ENCODE peak calls at places on chromosome 1, in four cellular contexts. S is NCI-H1092 treated with DMSO at 0.1 percent for 48 hours, K is NCI-H345, J is mesothelial cell of epicardium. L is an unnamed sample.

GRCh38 chr1:33374336-33375105 is 53.6 kb upstream of the A3GALT2 start:
- DNase-seq in S (no peak), K (no peak), J (no peak), L (no peak)

GRCh38 chr1:66182551-66183178 is 351.3 kb upstream of the SGIP1 start:
- DNase-seq in S (no peak), K (peak), J (peak), L (peak)

GRCh38 chr1:51345300-51345687 is 14.9 kb upstream of the TTC39A start:
- DNase-seq in S (no peak), K (no peak), J (no peak), L (no peak)

GRCh38 chr1:83931658-83932253 is 67.2 kb downstream of the TTLL7 start:
- DNase-seq in S (peak), K (peak), J (no peak), L (peak)

GRCh38 chr1:64320470-64320869 is 117.0 kb downstream of the UBE2U start:
- DNase-seq in S (no peak), K (no peak), J (no peak), L (no peak)

GRCh38 chr1:14522331-14523241 is 75.9 kb upstream of the KAZN start:
- DNase-seq in S (no peak), K (no peak), J (no peak), L (peak)

GRCh38 chr1:185038813-185039399 is 6.5 kb upstream of the RNF2 start:
- DNase-seq in S (no peak), K (no peak), J (no peak), L (no peak)

GRCh38 chr1:107976431-107977215 is 11.6 kb upstream of the VAV3 start:
- DNase-seq in S (no peak), K (no peak), J (no peak), L (no peak)

GRCh38 chr1:167791281-167792209 is 69.8 kb downstream of the MPZL1 start:
- DNase-seq in S (no peak), K (no peak), J (no peak), L (no peak)

GRCh38 chr1:5745776-5746610 is 246.2 kb downstream of the NPHP4 start:
- DNase-seq in S (no peak), K (peak), J (peak), L (peak)

GRCh38 chr1:157105988-157106812 is 6.6 kb upstream of the ETV3L start:
- DNase-seq in S (no peak), K (no peak), J (no peak), L (no peak)

GRCh38 chr1:205782627-205783470 is 7.6 kb upstream of the RAB29 start:
- DNase-seq in S (no peak), K (no peak), J (no peak), L (no peak)

GRCh38 chr1:229432905-229433304 is 989 bp downstream of the ACTA1 start:
- DNase-seq in S (no peak), K (no peak), J (no peak), L (no peak)